ENCODE peak calls at places on chromosome 10, in eight cellular contexts. One of them, this sample, is unnamed.
A peak's percentile ranks its signal among the peaks of the same experiment; 100 is the strongest.

GRCh38 chr10:133268532-133268931 is 8.1 kb downstream of the ADAM8 start:
- DNase-seq in cardiac fibroblast: no peak
- DNase-seq in NCI-H460: no peak
- DNase-seq in amniotic stem cell: no peak
- DNase-seq in effector CD4-positive, alpha-beta T cell: no peak
- DNase-seq in NCI-H1694: no peak
- DNase-seq in activated CD8-positive, alpha-beta memory T cell treated with anti-CD3 and anti-CD28 coated beads, Interleukin-2, amount 50 U/mL, for 4 hours: no peak
- DNase-seq in endothelial cell of umbilical vein: no peak
- DNase-seq in this sample: no peak

GRCh38 chr10:117762819-117763172 is 220.2 kb downstream of the EMX2 start:
- DNase-seq in cardiac fibroblast: peak; percentile 10
- DNase-seq in NCI-H1694: no peak
- DNase-seq in NCI-H460: peak; percentile 42
- DNase-seq in activated CD8-positive, alpha-beta memory T cell treated with anti-CD3 and anti-CD28 coated beads, Interleukin-2, amount 50 U/mL, for 4 hours: no peak
- DNase-seq in effector CD4-positive, alpha-beta T cell: no peak
- DNase-seq in amniotic stem cell: no peak
- DNase-seq in endothelial cell of umbilical vein: no peak
- DNase-seq in this sample: no peak

GRCh38 chr10:44960482-44961230 is 1.1 kb downstream of the RASSF4 start:
- DNase-seq in effector CD4-positive, alpha-beta T cell: no peak
- DNase-seq in NCI-H460: no peak
- DNase-seq in cardiac fibroblast: no peak
- DNase-seq in endothelial cell of umbilical vein: no peak
- DNase-seq in activated CD8-positive, alpha-beta memory T cell treated with anti-CD3 and anti-CD28 coated beads, Interleukin-2, amount 50 U/mL, for 4 hours: no peak
- DNase-seq in NCI-H1694: no peak
- DNase-seq in amniotic stem cell: no peak
- DNase-seq in this sample: no peak

GRCh38 chr10:130037169-130037661 is 73.1 kb upstream of the EBF3 start:
- DNase-seq in endothelial cell of umbilical vein: no peak
- DNase-seq in NCI-H460: no peak
- DNase-seq in cardiac fibroblast: no peak
- DNase-seq in effector CD4-positive, alpha-beta T cell: no peak
- DNase-seq in activated CD8-positive, alpha-beta memory T cell treated with anti-CD3 and anti-CD28 coated beads, Interleukin-2, amount 50 U/mL, for 4 hours: no peak
- DNase-seq in NCI-H1694: no peak
- DNase-seq in amniotic stem cell: no peak
- DNase-seq in this sample: no peak

GRCh38 chr10:123287594-123288247 is 133.5 kb downstream of the BUB3 start:
- DNase-seq in amniotic stem cell: no peak
- DNase-seq in activated CD8-positive, alpha-beta memory T cell treated with anti-CD3 and anti-CD28 coated beads, Interleukin-2, amount 50 U/mL, for 4 hours: no peak
- DNase-seq in effector CD4-positive, alpha-beta T cell: no peak
- DNase-seq in endothelial cell of umbilical vein: no peak
- DNase-seq in cardiac fibroblast: peak; percentile 59
- DNase-seq in NCI-H460: no peak
- DNase-seq in NCI-H1694: no peak
- DNase-seq in this sample: no peak

GRCh38 chr10:81116990-81117389 is 579.3 kb downstream of the SH2D4B start:
- DNase-seq in NCI-H460: no peak
- DNase-seq in endothelial cell of umbilical vein: no peak
- DNase-seq in cardiac fibroblast: no peak
- DNase-seq in amniotic stem cell: no peak
- DNase-seq in NCI-H1694: no peak
- DNase-seq in activated CD8-positive, alpha-beta memory T cell treated with anti-CD3 and anti-CD28 coated beads, Interleukin-2, amount 50 U/mL, for 4 hours: no peak
- DNase-seq in effector CD4-positive, alpha-beta T cell: no peak
- DNase-seq in this sample: no peak

GRCh38 chr10:63375859-63376258 is 89.9 kb downstream of the JMJD1C start:
- DNase-seq in cardiac fibroblast: peak; percentile 93
- DNase-seq in activated CD8-positive, alpha-beta memory T cell treated with anti-CD3 and anti-CD28 coated beads, Interleukin-2, amount 50 U/mL, for 4 hours: no peak
- DNase-seq in amniotic stem cell: no peak
- DNase-seq in effector CD4-positive, alpha-beta T cell: no peak
- DNase-seq in endothelial cell of umbilical vein: peak; percentile 41
- DNase-seq in NCI-H460: no peak
- DNase-seq in NCI-H1694: no peak
- DNase-seq in this sample: no peak

GRCh38 chr10:73969224-73969811 is 28.6 kb upstream of the VCL start:
- DNase-seq in activated CD8-positive, alpha-beta memory T cell treated with anti-CD3 and anti-CD28 coated beads, Interleukin-2, amount 50 U/mL, for 4 hours: no peak
- DNase-seq in effector CD4-positive, alpha-beta T cell: no peak
- DNase-seq in endothelial cell of umbilical vein: no peak
- DNase-seq in NCI-H460: no peak
- DNase-seq in amniotic stem cell: no peak
- DNase-seq in NCI-H1694: no peak
- DNase-seq in cardiac fibroblast: peak; percentile 46
- DNase-seq in this sample: no peak

GRCh38 chr10:712089-712488 is 22.6 kb upstream of the DIP2C start:
- DNase-seq in activated CD8-positive, alpha-beta memory T cell treated with anti-CD3 and anti-CD28 coated beads, Interleukin-2, amount 50 U/mL, for 4 hours: no peak
- DNase-seq in endothelial cell of umbilical vein: no peak
- DNase-seq in NCI-H460: no peak
- DNase-seq in NCI-H1694: no peak
- DNase-seq in cardiac fibroblast: no peak
- DNase-seq in effector CD4-positive, alpha-beta T cell: no peak
- DNase-seq in amniotic stem cell: no peak
- DNase-seq in this sample: no peak

GRCh38 chr10:23326541-23327307 is 17.9 kb downstream of the C10orf67 start:
- DNase-seq in NCI-H1694: no peak
- DNase-seq in cardiac fibroblast: no peak
- DNase-seq in NCI-H460: no peak
- DNase-seq in amniotic stem cell: no peak
- DNase-seq in effector CD4-positive, alpha-beta T cell: no peak
- DNase-seq in endothelial cell of umbilical vein: no peak
- DNase-seq in activated CD8-positive, alpha-beta memory T cell treated with anti-CD3 and anti-CD28 coated beads, Interleukin-2, amount 50 U/mL, for 4 hours: no peak
- DNase-seq in this sample: no peak

This sample was measured in activated B cell treated with CpG ODN at 0.5 μM for 24 hours.